ENCODE peak calls at places on chromosomes 11 and 22, in six cellular contexts. One of them, this sample, is unnamed.
A peak's percentile ranks its signal among the peaks of the same experiment; 100 is the strongest.

GRCh38 chr11:12769834-12770345 is 95.7 kb downstream of the TEAD1 start:
- DNase-seq in endothelial cell of umbilical vein: peak; percentile 63
- DNase-seq in sigmoid colon: no peak
- DNase-seq in pancreas: no peak
- DNase-seq in astrocyte of the spinal cord: peak; percentile 77
- DNase-seq in adrenal gland: no peak
- DNase-seq in this sample: peak; percentile 77

GRCh38 chr11:66076561-66076960 is 6.5 kb downstream of the PACS1 start:
- DNase-seq in endothelial cell of umbilical vein: no peak
- DNase-seq in sigmoid colon: no peak
- DNase-seq in pancreas: no peak
- DNase-seq in astrocyte of the spinal cord: no peak
- DNase-seq in adrenal gland: no peak
- DNase-seq in this sample: no peak

GRCh38 chr11:92556435-92556834 is 331.8 kb downstream of the FAT3 start:
- DNase-seq in endothelial cell of umbilical vein: no peak
- DNase-seq in sigmoid colon: no peak
- DNase-seq in pancreas: no peak
- DNase-seq in astrocyte of the spinal cord: peak; percentile 38
- DNase-seq in adrenal gland: no peak
- DNase-seq in this sample: no peak

GRCh38 chr11:19957301-19957985 is 202.8 kb downstream of the DBX1 start:
- DNase-seq in endothelial cell of umbilical vein: no peak
- DNase-seq in sigmoid colon: no peak
- DNase-seq in pancreas: no peak
- DNase-seq in astrocyte of the spinal cord: no peak
- DNase-seq in adrenal gland: no peak
- DNase-seq in this sample: no peak

GRCh38 chr22:35409783-35410662 is 10.1 kb downstream of the MCM5 start:
- DNase-seq in endothelial cell of umbilical vein: no peak
- DNase-seq in sigmoid colon: no peak
- DNase-seq in pancreas: no peak
- DNase-seq in astrocyte of the spinal cord: no peak
- DNase-seq in adrenal gland: no peak
- DNase-seq in this sample: no peak

GRCh38 chr22:20001082-20001638 is 15.5 kb downstream of the ARVCF start:
- DNase-seq in endothelial cell of umbilical vein: peak; percentile 93
- DNase-seq in sigmoid colon: no peak
- DNase-seq in pancreas: peak; percentile 13
- DNase-seq in astrocyte of the spinal cord: peak; percentile 58
- DNase-seq in adrenal gland: no peak
- DNase-seq in this sample: no peak

GRCh38 chr11:32435152-32435480 is 223 bp downstream of the WT1 start:
- DNase-seq in endothelial cell of umbilical vein: no peak
- DNase-seq in sigmoid colon: no peak
- DNase-seq in pancreas: no peak
- DNase-seq in astrocyte of the spinal cord: no peak
- DNase-seq in adrenal gland: no peak
- DNase-seq in this sample: no peak

GRCh38 chr11:75721852-75722668 is 4.4 kb downstream of the MOGAT2 start:
- DNase-seq in endothelial cell of umbilical vein: no peak
- DNase-seq in sigmoid colon: no peak
- DNase-seq in pancreas: no peak
- DNase-seq in astrocyte of the spinal cord: no peak
- DNase-seq in adrenal gland: no peak
- DNase-seq in this sample: no peak

GRCh38 chr22:35629406-35630234 is 12.5 kb upstream of the MB start:
- DNase-seq in endothelial cell of umbilical vein: peak; percentile 79
- DNase-seq in sigmoid colon: peak; percentile 91
- DNase-seq in pancreas: no peak
- DNase-seq in astrocyte of the spinal cord: peak; percentile 98
- DNase-seq in adrenal gland: peak; percentile 55
- DNase-seq in this sample: peak; percentile 95

GRCh38 chr11:79437274-79437980 is 3.4 kb downstream of the TENM4 start:
- DNase-seq in endothelial cell of umbilical vein: peak; percentile 5
- DNase-seq in sigmoid colon: peak; percentile 86
- DNase-seq in pancreas: peak; percentile 64
- DNase-seq in astrocyte of the spinal cord: peak; percentile 71
- DNase-seq in adrenal gland: peak; percentile 76
- DNase-seq in this sample: no peak

GRCh38 chr22:45105281-45105700 is 58.4 kb upstream of the NUP50 start:
- DNase-seq in endothelial cell of umbilical vein: no peak
- DNase-seq in sigmoid colon: no peak
- DNase-seq in pancreas: no peak
- DNase-seq in astrocyte of the spinal cord: no peak
- DNase-seq in adrenal gland: no peak
- DNase-seq in this sample: no peak

GRCh38 chr11:120256178-120256577 is 16.2 kb downstream of the POU2F3 start:
- DNase-seq in endothelial cell of umbilical vein: no peak
- DNase-seq in sigmoid colon: no peak
- DNase-seq in pancreas: no peak
- DNase-seq in astrocyte of the spinal cord: no peak
- DNase-seq in adrenal gland: no peak
- DNase-seq in this sample: no peak
- H3K4me3 ChIP-seq in endothelial cell of umbilical vein: no peak overlapping the region
- H3K4me3 ChIP-seq in sigmoid colon: no peak overlapping the region
- H3K4me3 ChIP-seq in pancreas: no peak overlapping the region
- H3K4me3 ChIP-seq in astrocyte of the spinal cord: no peak overlapping the region
- H3K4me3 ChIP-seq in adrenal gland: no peak overlapping the region
- H3K4me3 ChIP-seq in this sample: no peak overlapping the region

GRCh38 chr11:415640-416041 is 842 bp upstream of the SIGIRR start:
- DNase-seq in endothelial cell of umbilical vein: no peak
- DNase-seq in sigmoid colon: no peak
- DNase-seq in pancreas: peak; percentile 25
- DNase-seq in astrocyte of the spinal cord: no peak
- DNase-seq in adrenal gland: no peak
- DNase-seq in this sample: no peak

GRCh38 chr11:412641-413119 is 2.1 kb downstream of the SIGIRR start:
- DNase-seq in endothelial cell of umbilical vein: no peak
- DNase-seq in sigmoid colon: no peak
- DNase-seq in pancreas: peak; percentile 17
- DNase-seq in astrocyte of the spinal cord: no peak
- DNase-seq in adrenal gland: no peak
- DNase-seq in this sample: no peak

GRCh38 chr11:413120-414081 is 1.4 kb downstream of the SIGIRR start:
- DNase-seq in endothelial cell of umbilical vein: no peak
- DNase-seq in sigmoid colon: no peak
- DNase-seq in pancreas: peak; percentile 25
- DNase-seq in astrocyte of the spinal cord: no peak
- DNase-seq in adrenal gland: no peak
- DNase-seq in this sample: no peak

GRCh38 chr11:416051-416756 is 1.4 kb upstream of the SIGIRR start:
- DNase-seq in endothelial cell of umbilical vein: no peak
- DNase-seq in sigmoid colon: no peak
- DNase-seq in pancreas: peak; percentile 35
- DNase-seq in astrocyte of the spinal cord: no peak
- DNase-seq in adrenal gland: no peak
- DNase-seq in this sample: no peak

DNA sequence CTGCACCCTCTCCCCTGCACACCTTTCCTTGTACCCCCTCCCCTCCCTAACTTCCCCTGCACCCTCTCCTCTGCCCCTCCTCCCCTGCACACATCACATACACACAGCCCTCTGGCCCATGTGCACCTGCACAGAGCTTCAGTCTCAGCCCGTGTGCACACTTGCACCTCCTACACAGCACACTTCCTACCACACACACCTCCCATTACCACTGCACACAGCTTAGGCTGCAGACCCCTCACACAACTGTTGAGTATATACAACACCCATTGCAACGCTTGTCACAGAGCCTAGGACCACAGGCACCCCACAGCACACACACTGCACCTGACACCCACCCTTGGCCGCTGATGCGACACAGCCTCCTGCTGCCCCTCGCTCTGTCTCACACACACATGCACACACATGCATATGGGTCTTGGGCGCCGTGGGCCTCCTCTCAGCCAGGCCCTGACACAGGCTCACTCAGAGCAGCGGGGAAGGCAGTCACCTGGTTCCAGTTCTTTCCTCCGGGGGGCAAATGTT is 404 bp downstream of the SIGIRR start:
- DNase-seq in endothelial cell of umbilical vein: no peak
- DNase-seq in sigmoid colon: no peak
- DNase-seq in pancreas: no peak
- DNase-seq in astrocyte of the spinal cord: no peak
- DNase-seq in adrenal gland: no peak
- DNase-seq in this sample: no peak
- H3K4me3 ChIP-seq in endothelial cell of umbilical vein: peak overlapping the region; percentile 27
- H3K4me3 ChIP-seq in sigmoid colon: peak overlapping the region; percentile 28
- H3K4me3 ChIP-seq in pancreas: peak overlapping the region; percentile 18
- H3K4me3 ChIP-seq in astrocyte of the spinal cord: no peak overlapping the region
- H3K4me3 ChIP-seq in adrenal gland: no peak overlapping the region
- H3K4me3 ChIP-seq in this sample: no peak overlapping the region

GRCh38 chr11:113014731-113015455 is 53.7 kb downstream of the NCAM1 start:
- DNase-seq in endothelial cell of umbilical vein: no peak
- DNase-seq in sigmoid colon: peak; percentile 89
- DNase-seq in pancreas: no peak
- DNase-seq in astrocyte of the spinal cord: no peak
- DNase-seq in adrenal gland: peak; percentile 61
- DNase-seq in this sample: peak; percentile 33
- H3K4me3 ChIP-seq in endothelial cell of umbilical vein: no peak overlapping the region
- H3K4me3 ChIP-seq in sigmoid colon: no peak overlapping the region
- H3K4me3 ChIP-seq in pancreas: no peak overlapping the region
- H3K4me3 ChIP-seq in astrocyte of the spinal cord: no peak overlapping the region
- H3K4me3 ChIP-seq in adrenal gland: no peak overlapping the region
- H3K4me3 ChIP-seq in this sample: no peak overlapping the region

GRCh38 chr11:120335596-120335927 is 651 bp upstream of the ARHGEF12 start:
- DNase-seq in endothelial cell of umbilical vein: no peak
- DNase-seq in sigmoid colon: no peak
- DNase-seq in pancreas: no peak
- DNase-seq in astrocyte of the spinal cord: no peak
- DNase-seq in adrenal gland: no peak
- DNase-seq in this sample: no peak
- H3K4me3 ChIP-seq in endothelial cell of umbilical vein: peak overlapping the region; percentile 98
- H3K4me3 ChIP-seq in sigmoid colon: peak overlapping the region; percentile 95
- H3K4me3 ChIP-seq in pancreas: peak overlapping the region; percentile 82
- H3K4me3 ChIP-seq in astrocyte of the spinal cord: peak overlapping the region; percentile 95
- H3K4me3 ChIP-seq in adrenal gland: peak overlapping the region; percentile 61
- H3K4me3 ChIP-seq in this sample: peak overlapping the region; percentile 94

GRCh38 chr22:48372395-48372794 is 1455.3 kb downstream of the BRD1 start:
- DNase-seq in endothelial cell of umbilical vein: no peak
- DNase-seq in sigmoid colon: peak; percentile 28
- DNase-seq in pancreas: no peak
- DNase-seq in astrocyte of the spinal cord: no peak
- DNase-seq in adrenal gland: no peak
- DNase-seq in this sample: no peak

GRCh38 chr22:48370508-48371325 is 1457.0 kb downstream of the BRD1 start:
- DNase-seq in endothelial cell of umbilical vein: no peak
- DNase-seq in sigmoid colon: peak; percentile 28
- DNase-seq in pancreas: no peak
- DNase-seq in astrocyte of the spinal cord: no peak
- DNase-seq in adrenal gland: no peak
- DNase-seq in this sample: no peak

GRCh38 chr22:48376428-48376827 is 1451.2 kb downstream of the BRD1 start:
- DNase-seq in endothelial cell of umbilical vein: no peak
- DNase-seq in sigmoid colon: no peak
- DNase-seq in pancreas: no peak
- DNase-seq in astrocyte of the spinal cord: no peak
- DNase-seq in adrenal gland: no peak
- DNase-seq in this sample: no peak

GRCh38 chr22:48371391-48371790 is 1456.3 kb downstream of the BRD1 start:
- DNase-seq in endothelial cell of umbilical vein: no peak
- DNase-seq in sigmoid colon: peak; percentile 30
- DNase-seq in pancreas: no peak
- DNase-seq in astrocyte of the spinal cord: no peak
- DNase-seq in adrenal gland: no peak
- DNase-seq in this sample: no peak

GRCh38 chr22:48373626-48374173 is 1454.0 kb downstream of the BRD1 start:
- DNase-seq in endothelial cell of umbilical vein: no peak
- DNase-seq in sigmoid colon: peak; percentile 40
- DNase-seq in pancreas: no peak
- DNase-seq in astrocyte of the spinal cord: no peak
- DNase-seq in adrenal gland: no peak
- DNase-seq in this sample: no peak
- H3K4me3 ChIP-seq in endothelial cell of umbilical vein: no peak overlapping the region
- H3K4me3 ChIP-seq in sigmoid colon: no peak overlapping the region
- H3K4me3 ChIP-seq in pancreas: no peak overlapping the region
- H3K4me3 ChIP-seq in astrocyte of the spinal cord: no peak overlapping the region
- H3K4me3 ChIP-seq in adrenal gland: no peak overlapping the region
- H3K4me3 ChIP-seq in this sample: no peak overlapping the region

GRCh38 chr22:24686280-24686679 is 83.3 kb downstream of the GGT1 start:
- DNase-seq in endothelial cell of umbilical vein: no peak
- DNase-seq in sigmoid colon: no peak
- DNase-seq in pancreas: no peak
- DNase-seq in astrocyte of the spinal cord: no peak
- DNase-seq in adrenal gland: no peak
- DNase-seq in this sample: no peak

GRCh38 chr22:24681236-24681635 is 78.2 kb downstream of the GGT1 start:
- DNase-seq in endothelial cell of umbilical vein: no peak
- DNase-seq in sigmoid colon: no peak
- DNase-seq in pancreas: no peak
- DNase-seq in astrocyte of the spinal cord: peak; percentile 53
- DNase-seq in adrenal gland: no peak
- DNase-seq in this sample: no peak

GRCh38 chr22:24688294-24688693 is 85.3 kb downstream of the GGT1 start:
- DNase-seq in endothelial cell of umbilical vein: no peak
- DNase-seq in sigmoid colon: no peak
- DNase-seq in pancreas: no peak
- DNase-seq in astrocyte of the spinal cord: no peak
- DNase-seq in adrenal gland: no peak
- DNase-seq in this sample: no peak

GRCh38 chr22:24685804-24686203 is 82.8 kb downstream of the GGT1 start:
- DNase-seq in endothelial cell of umbilical vein: no peak
- DNase-seq in sigmoid colon: no peak
- DNase-seq in pancreas: no peak
- DNase-seq in astrocyte of the spinal cord: no peak
- DNase-seq in adrenal gland: no peak
- DNase-seq in this sample: no peak

DNA sequence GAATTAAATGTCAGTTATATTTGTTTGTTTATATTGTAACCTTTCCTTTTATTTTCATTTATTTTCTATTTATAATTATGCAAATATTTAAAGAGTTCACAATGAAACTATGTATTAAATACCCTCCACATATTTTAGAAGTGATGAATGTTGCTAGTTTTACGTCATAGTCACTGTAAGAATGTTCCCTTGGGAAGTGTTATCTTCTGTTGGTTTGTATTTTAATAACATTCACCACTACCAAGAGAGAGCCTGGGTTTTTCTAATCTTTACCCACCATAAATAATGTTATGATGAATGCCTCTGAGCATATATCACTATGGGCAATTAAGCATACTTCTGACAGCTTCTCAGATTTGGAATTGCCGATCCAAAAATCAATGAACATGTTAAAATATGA is 80.7 kb downstream of the GGT1 start:
- DNase-seq in endothelial cell of umbilical vein: no peak
- DNase-seq in sigmoid colon: no peak
- DNase-seq in pancreas: no peak
- DNase-seq in astrocyte of the spinal cord: peak; percentile 65
- DNase-seq in adrenal gland: no peak
- DNase-seq in this sample: no peak
- H3K4me3 ChIP-seq in endothelial cell of umbilical vein: no peak overlapping the region
- H3K4me3 ChIP-seq in sigmoid colon: no peak overlapping the region
- H3K4me3 ChIP-seq in pancreas: no peak overlapping the region
- H3K4me3 ChIP-seq in astrocyte of the spinal cord: no peak overlapping the region
- H3K4me3 ChIP-seq in adrenal gland: no peak overlapping the region
- H3K4me3 ChIP-seq in this sample: no peak overlapping the region

DNA sequence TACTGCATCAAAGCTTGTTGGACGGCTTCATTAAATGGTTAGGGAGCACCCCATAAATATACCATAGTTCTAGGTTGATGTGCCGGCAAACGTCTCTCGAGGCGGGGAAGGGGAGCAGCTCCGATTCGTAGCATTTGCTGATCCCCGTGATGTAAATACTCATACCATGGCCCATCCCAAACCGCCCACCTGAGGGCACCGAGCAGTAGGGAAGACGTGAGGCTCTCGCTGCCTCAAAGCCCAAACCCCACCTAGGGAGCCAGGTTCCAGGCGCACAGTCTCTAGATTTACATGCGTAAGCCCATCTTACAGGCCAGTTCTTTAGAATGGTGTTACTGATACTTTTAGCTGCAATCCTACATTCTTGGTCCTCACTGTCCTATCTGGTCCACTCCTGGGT is 124.0 kb downstream of the FEZ1 start:
- DNase-seq in endothelial cell of umbilical vein: no peak
- DNase-seq in sigmoid colon: no peak
- DNase-seq in pancreas: no peak
- DNase-seq in astrocyte of the spinal cord: no peak
- DNase-seq in adrenal gland: no peak
- DNase-seq in this sample: no peak
- H3K4me3 ChIP-seq in endothelial cell of umbilical vein: no peak overlapping the region
- H3K4me3 ChIP-seq in sigmoid colon: no peak overlapping the region
- H3K4me3 ChIP-seq in pancreas: no peak overlapping the region
- H3K4me3 ChIP-seq in astrocyte of the spinal cord: no peak overlapping the region
- H3K4me3 ChIP-seq in adrenal gland: no peak overlapping the region
- H3K4me3 ChIP-seq in this sample: no peak overlapping the region

This sample was measured in skeletal muscle cell.